ENCODE peak calls at places on chromosomes 3 and 15, in seven cellular contexts. O is breast epithelium, M is lung, S is heart right ventricle, R is left ventricle myocardium inferior, A is PC-9, V is GM23248. J is an unnamed sample.
A peak's percentile ranks its signal among the peaks of the same experiment; 100 is the strongest.

GRCh38 chr15:51736646-51737537 is 563 bp downstream of the LYSMD2 start:
- DNase-seq in R (peak; percentile 53), O (no peak), M (peak; percentile 44), S (peak; percentile 43), V (peak; percentile 63), A (peak; percentile 51), J (peak; percentile 48)

GRCh38 chr3:14867936-14868570 is 49.3 kb downstream of the FGD5 start:
- DNase-seq in O (no peak), S (no peak), A (no peak), M (no peak), R (no peak), V (no peak), J (no peak)

GRCh38 chr3:28218071-28218916 is 23.1 kb upstream of the CMC1 start:
- DNase-seq in R (no peak), V (no peak), M (no peak), A (no peak), O (no peak), S (no peak), J (no peak)

GRCh38 chr3:111200027-111200426 is 128.4 kb downstream of the NECTIN3 start:
- DNase-seq in V (no peak), M (no peak), R (no peak), S (no peak), A (no peak), O (no peak), J (no peak)

GRCh38 chr3:134189848-134190247 is 60.8 kb downstream of the RYK start:
- DNase-seq in M (no peak), R (no peak), S (no peak), A (no peak), V (no peak), O (no peak), J (no peak)

GRCh38 chr15:63050737-63051700 is 8.5 kb downstream of the TPM1 start:
- DNase-seq in M (no peak), A (no peak), O (no peak), R (no peak), V (peak; percentile 85), S (no peak), J (no peak)

GRCh38 chr3:197511853-197512635 is 43.7 kb downstream of the BDH1 start:
- DNase-seq in A (no peak), O (no peak), S (no peak), R (no peak), V (no peak), M (no peak), J (no peak)

GRCh38 chr3:193816656-193817311 is 223.8 kb downstream of the OPA1 start:
- DNase-seq in M (peak; percentile 51), S (peak; percentile 82), V (peak; percentile 49), O (peak; percentile 65), R (peak; percentile 86), A (peak; percentile 94), J (no peak)

GRCh38 chr3:47534021-47534454 is 20.5 kb upstream of the ELP6 start:
- DNase-seq in O (no peak), M (no peak), S (no peak), A (no peak), R (no peak), V (no peak), J (no peak)

GRCh38 chr15:25250011-25250596 is 188.7 kb downstream of the UBE3A start:
- DNase-seq in M (no peak), V (no peak), S (no peak), R (peak; percentile 6), O (peak; percentile 6), A (no peak), J (no peak)

GRCh38 chr3:76039431-76039830 is 254.1 kb upstream of the ZNF717 start:
- DNase-seq in R (no peak), S (no peak), O (no peak), A (no peak), V (peak; percentile 54), M (no peak), J (no peak)

GRCh38 chr3:41920406-41920970 is 41.4 kb downstream of the ULK4 start:
- DNase-seq in R (no peak), M (no peak), S (no peak), O (no peak), A (no peak), V (no peak), J (no peak)

GRCh38 chr3:33883538-33884203 is 85.2 kb downstream of the PDCD6IP start:
- DNase-seq in R (no peak), S (no peak), O (no peak), M (no peak), V (peak; percentile 62), A (peak; percentile 9), J (no peak)

GRCh38 chr15:39456113-39456512 is 124.8 kb upstream of the THBS1 start:
- DNase-seq in O (no peak), R (no peak), A (no peak), V (no peak), S (no peak), M (no peak), J (no peak)

GRCh38 chr3:111751961-111752360 is 107.1 kb upstream of the PHLDB2 start:
- DNase-seq in M (no peak), S (no peak), R (no peak), V (peak; percentile 53), O (no peak), A (no peak), J (no peak)

GRCh38 chr15:95875141-95875643 is 455.3 kb upstream of the NR2F2 start:
- DNase-seq in A (peak; percentile 63), R (no peak), M (no peak), S (no peak), V (peak; percentile 71), O (peak; percentile 55), J (no peak)

GRCh38 chr3:170178631-170179030 is 2.9 kb downstream of the PHC3 start:
- DNase-seq in O (no peak), R (no peak), M (no peak), V (no peak), S (no peak), A (no peak), J (peak; percentile 17)

GRCh38 chr3:85726241-85726640 is 767.5 kb downstream of the CADM2 start:
- DNase-seq in O (no peak), R (no peak), M (no peak), A (no peak), S (no peak), V (no peak), J (no peak)

GRCh38 chr3:155332668-155333160 is 39.2 kb upstream of the STRIT1 start:
- DNase-seq in O (no peak), R (no peak), V (no peak), S (no peak), M (no peak), A (no peak), J (no peak)

GRCh38 chr15:51720201-51720995 is 17.1 kb downstream of the LYSMD2 start:
- DNase-seq in A (no peak), M (no peak), S (no peak), R (no peak), V (no peak), O (no peak), J (no peak)

GRCh38 chr15:51863131-51863530 is 33.7 kb downstream of the TMOD3 start:
- DNase-seq in A (no peak), S (no peak), M (no peak), R (no peak), O (no peak), V (no peak), J (no peak)

GRCh38 chr3:170012683-170013400 is 25.0 kb upstream of the GPR160 start:
- DNase-seq in S (no peak), O (no peak), M (no peak), V (no peak), R (no peak), A (no peak), J (no peak)

GRCh38 chr15:31344824-31345605 is 18.4 kb downstream of the KLF13 start:
- DNase-seq in O (no peak), R (peak; percentile 72), S (peak; percentile 61), A (no peak), V (peak; percentile 48), M (no peak), J (no peak)

GRCh38 chr15:68666812-68667450 is 88.1 kb downstream of the CORO2B start:
- DNase-seq in R (no peak), M (no peak), A (no peak), V (no peak), O (no peak), S (no peak), J (no peak)

GRCh38 chr15:35444557-35445204 is 101.3 kb downstream of the DPH6 start:
- DNase-seq in S (no peak), M (no peak), R (no peak), V (peak; percentile 67), O (no peak), A (peak; percentile 7), J (no peak)

GRCh38 chr3:23785882-23786281 is 19.9 kb upstream of the UBE2E1 start:
- DNase-seq in R (no peak), A (no peak), M (no peak), V (no peak), S (no peak), O (no peak), J (no peak)

DNA sequence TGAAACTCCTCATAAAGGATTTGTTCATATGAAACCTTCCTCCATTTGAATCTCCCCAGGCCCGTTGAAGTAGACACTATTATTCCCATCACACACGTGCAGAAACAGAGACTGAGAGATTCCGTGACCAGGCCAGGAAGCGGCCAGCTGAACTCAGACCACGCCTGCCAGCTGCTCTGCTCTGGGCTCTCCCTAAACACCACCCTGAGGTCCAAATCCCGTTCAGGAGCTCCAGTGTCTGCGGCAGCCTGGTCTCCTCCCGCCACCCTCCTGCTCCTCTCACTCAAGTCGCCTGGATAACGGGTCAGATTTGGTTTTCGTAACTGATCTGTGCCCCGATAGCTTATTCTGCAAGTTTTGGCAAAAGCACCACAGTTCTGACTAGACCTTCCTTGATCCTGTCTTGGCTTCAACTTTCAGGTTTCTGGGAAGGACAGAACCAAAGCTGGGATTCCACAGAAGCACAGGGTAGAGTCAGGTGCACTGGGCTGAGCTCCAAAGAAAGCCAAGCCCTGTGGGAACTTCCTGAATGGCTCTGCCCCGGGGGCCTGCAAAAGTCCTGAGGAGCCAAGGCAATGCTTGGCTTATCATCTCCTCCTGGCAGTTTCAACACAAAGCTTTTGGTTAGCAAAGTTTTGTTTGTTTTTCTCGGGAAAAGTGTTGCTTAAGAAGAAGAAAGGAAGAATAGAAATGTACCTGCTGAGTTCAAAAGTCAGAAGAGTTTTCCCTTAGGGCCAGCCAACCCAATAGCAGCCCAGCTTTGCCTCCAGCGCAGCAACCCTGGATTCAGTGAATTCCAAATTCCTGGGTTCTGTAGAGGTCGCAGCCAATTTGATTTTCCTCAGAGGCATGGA is 53.8 kb upstream of the SNRPA1 start:
- DNase-seq in M (peak; percentile 56), R (no peak), O (peak; percentile 48), A (peak; percentile 82), S (no peak), V (no peak), J (no peak)
- H3K9me3 ChIP-seq in M (no peaks in the 10 kb centered on the region), R (no peaks in the 10 kb centered on the region), O (no peaks in the 10 kb centered on the region), A (no peaks in the 10 kb centered on the region), S (no peaks in the 10 kb centered on the region), V (no peaks in the 10 kb centered on the region), J (no peaks in the 10 kb centered on the region)

GRCh38 chr15:87576486-87577176 is 679.9 kb downstream of the NTRK3 start:
- DNase-seq in S (no peak), V (no peak), O (no peak), A (no peak), M (no peak), R (no peak), J (no peak)
- H3K9me3 ChIP-seq in S (no peaks in the 10 kb centered on the region), V (no peaks in the 10 kb centered on the region), O (no peaks in the 10 kb centered on the region), A (no peaks in the 10 kb centered on the region), M (no peaks in the 10 kb centered on the region), R (no peaks in the 10 kb centered on the region), J (no peaks in the 10 kb centered on the region)

GRCh38 chr15:74613089-74613952 is 2.3 kb upstream of the CLK3 start:
- DNase-seq in O (no peak), V (peak; percentile 49), R (no peak), M (no peak), A (no peak), S (peak; percentile 6), J (no peak)
- H3K9me3 ChIP-seq in O (no peaks in the 10 kb centered on the region), V (no peaks in the 10 kb centered on the region), R (no peaks in the 10 kb centered on the region), M (no peaks in the 10 kb centered on the region), A (no peaks in the 10 kb centered on the region), S (no peaks in the 10 kb centered on the region), J (no peaks in the 10 kb centered on the region)

GRCh38 chr15:85451099-85451700 is 70.8 kb downstream of the AKAP13 start:
- DNase-seq in R (no peak), S (no peak), A (no peak), O (no peak), V (no peak), M (no peak), J (no peak)
- H3K9me3 ChIP-seq in R (peaks cover 32% of the 10 kb centered on the region), S (no peaks in the 10 kb centered on the region), A (peaks cover 14% of the 10 kb centered on the region), O (peaks cover 20% of the 10 kb centered on the region), V (peaks cover 4% of the 10 kb centered on the region), M (no peaks in the 10 kb centered on the region), J (no peaks in the 10 kb centered on the region)